ENCODE peak calls at places on chromosome 9, in five cellular contexts. One of them, this sample, is unnamed.

GRCh38 chr9:131690950-131691573 is 48.8 kb downstream of the RAPGEF1 start:
- DNase-seq in GM12864: no peak
- DNase-seq in neural progenitor cell: no peak
- DNase-seq in endothelial cell: no peak
- DNase-seq in lower lobe of right lung: no peak
- DNase-seq in this sample: no peak

GRCh38 chr9:6783753-6784152 is 26.0 kb downstream of the KDM4C start:
- DNase-seq in GM12864: no peak
- DNase-seq in neural progenitor cell: no peak
- DNase-seq in endothelial cell: no peak
- DNase-seq in lower lobe of right lung: no peak
- DNase-seq in this sample: no peak

GRCh38 chr9:7368410-7369292 is 430.9 kb downstream of the DMAC1 start:
- DNase-seq in GM12864: no peak
- DNase-seq in neural progenitor cell: no peak
- DNase-seq in endothelial cell: no peak
- DNase-seq in lower lobe of right lung: no peak
- DNase-seq in this sample: no peak

GRCh38 chr9:106560540-106560939 is 302.4 kb upstream of the ZNF462 start:
- DNase-seq in GM12864: no peak
- DNase-seq in neural progenitor cell: no peak
- DNase-seq in endothelial cell: no peak
- DNase-seq in lower lobe of right lung: no peak
- DNase-seq in this sample: no peak

GRCh38 chr9:122900791-122901190 is 4.4 kb downstream of the RC3H2 start:
- DNase-seq in GM12864: no peak
- DNase-seq in neural progenitor cell: no peak
- DNase-seq in endothelial cell: no peak
- DNase-seq in lower lobe of right lung: no peak
- DNase-seq in this sample: peak; percentile 32

GRCh38 chr9:2343756-2344155 is 277.8 kb upstream of the VLDLR start:
- DNase-seq in GM12864: no peak
- DNase-seq in neural progenitor cell: no peak
- DNase-seq in endothelial cell: no peak
- DNase-seq in lower lobe of right lung: no peak
- DNase-seq in this sample: no peak

GRCh38 chr9:89439571-89439970 is 58.3 kb downstream of the SEMA4D start:
- DNase-seq in GM12864: no peak
- DNase-seq in neural progenitor cell: no peak
- DNase-seq in endothelial cell: no peak
- DNase-seq in lower lobe of right lung: no peak
- DNase-seq in this sample: peak; percentile 70

GRCh38 chr9:119157196-119157595 is 212.0 kb downstream of the BRINP1 start:
- DNase-seq in GM12864: no peak
- DNase-seq in neural progenitor cell: no peak
- DNase-seq in endothelial cell: no peak
- DNase-seq in lower lobe of right lung: no peak
- DNase-seq in this sample: no peak

GRCh38 chr9:34555002-34555348 is 32.2 kb upstream of the ENHO start:
- DNase-seq in GM12864: no peak
- DNase-seq in neural progenitor cell: peak; percentile 44
- DNase-seq in endothelial cell: no peak
- DNase-seq in lower lobe of right lung: no peak
- DNase-seq in this sample: no peak

GRCh38 chr9:98108540-98109031 is 10.4 kb downstream of the TRIM14 start:
- DNase-seq in GM12864: peak; percentile 77
- DNase-seq in neural progenitor cell: no peak
- DNase-seq in endothelial cell: no peak
- DNase-seq in lower lobe of right lung: no peak
- DNase-seq in this sample: peak; percentile 50

GRCh38 chr9:130090915-130091314 is 37.2 kb downstream of the GPR107 start:
- DNase-seq in GM12864: no peak
- DNase-seq in neural progenitor cell: no peak
- DNase-seq in endothelial cell: no peak
- DNase-seq in lower lobe of right lung: no peak
- DNase-seq in this sample: no peak

GRCh38 chr9:78745996-78746395 is 449.1 kb downstream of the PSAT1 start:
- DNase-seq in GM12864: no peak
- DNase-seq in neural progenitor cell: no peak
- DNase-seq in endothelial cell: no peak
- DNase-seq in lower lobe of right lung: no peak
- DNase-seq in this sample: no peak

DNA sequence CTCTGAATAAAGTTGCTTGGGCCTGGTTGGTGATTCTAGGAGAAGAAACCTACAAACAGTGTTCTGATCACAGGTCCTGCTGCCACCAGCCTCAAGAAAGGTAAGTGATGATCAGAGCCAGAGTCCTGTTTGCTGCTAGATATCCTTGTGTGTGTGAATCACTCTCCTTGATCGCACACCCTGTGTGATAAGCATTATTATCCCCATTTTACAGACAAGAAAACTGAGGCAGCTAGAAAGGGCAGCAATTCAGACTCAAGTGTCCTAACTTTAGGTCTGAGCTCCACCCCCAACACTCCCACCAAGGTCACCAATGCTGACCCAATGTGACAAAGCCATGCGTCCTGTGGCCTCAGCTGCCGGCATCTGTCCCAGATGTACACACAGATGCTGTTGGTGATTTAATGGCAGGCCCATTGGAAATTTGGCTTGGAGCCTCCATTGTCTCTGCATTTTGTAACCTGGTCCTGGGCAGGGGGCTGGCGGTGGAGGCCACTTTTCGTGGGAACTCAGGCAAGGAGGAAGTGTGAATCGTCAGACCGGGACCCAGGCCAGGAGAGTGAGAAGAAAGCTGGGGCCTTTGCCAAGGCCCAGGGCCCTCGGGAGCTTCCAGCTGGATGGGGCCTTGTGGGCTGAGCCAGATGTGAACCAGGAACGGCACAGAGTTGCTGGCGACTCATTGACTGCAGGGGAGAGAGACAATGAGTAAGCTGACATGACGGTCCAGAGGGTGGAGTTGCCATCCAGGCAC is 29.8 kb upstream of the GGTA1 start:
- DNase-seq in GM12864: no peak
- DNase-seq in neural progenitor cell: no peak
- DNase-seq in endothelial cell: no peak
- DNase-seq in lower lobe of right lung: peak; percentile 79
- DNase-seq in this sample: no peak
- TF ChIP-seq CTCF in GM12864: no peak
- TF ChIP-seq CTCF in neural progenitor cell: no peak
- TF ChIP-seq CTCF in endothelial cell: no peak
- TF ChIP-seq CTCF in lower lobe of right lung: no peak
- TF ChIP-seq CTCF in this sample: no peak

DNA sequence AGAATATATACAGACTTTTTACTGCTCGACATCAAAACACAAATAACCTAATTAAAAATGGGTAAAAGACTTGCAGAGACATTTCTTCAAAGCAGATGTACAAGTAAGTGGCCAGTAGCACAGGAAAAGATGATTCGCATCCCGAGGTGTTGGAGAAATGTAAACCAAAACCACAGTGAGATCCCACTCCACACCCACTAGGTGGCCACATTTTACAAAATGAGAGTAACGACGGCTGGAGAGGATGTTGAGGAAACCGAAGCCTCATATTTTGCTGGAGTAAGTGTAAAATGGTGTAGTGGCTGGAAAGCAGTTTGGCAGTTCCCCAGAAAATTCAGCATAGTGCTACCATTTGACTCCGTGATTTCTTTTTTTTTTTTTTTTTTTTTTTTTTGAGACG is 21.3 kb upstream of the GBGT1 start:
- DNase-seq in GM12864: no peak
- DNase-seq in neural progenitor cell: peak; percentile 59
- DNase-seq in endothelial cell: peak; percentile 33
- DNase-seq in lower lobe of right lung: no peak
- DNase-seq in this sample: peak; percentile 39
- TF ChIP-seq CTCF in GM12864: peak; percentile 59
- TF ChIP-seq CTCF in neural progenitor cell: peak; percentile 56
- TF ChIP-seq CTCF in endothelial cell: peak; percentile 60
- TF ChIP-seq CTCF in lower lobe of right lung: peak; percentile 57
- TF ChIP-seq CTCF in this sample: peak; percentile 30

GRCh38 chr9:95003694-95004451 is 277.4 kb downstream of the AOPEP start:
- DNase-seq in GM12864: no peak
- DNase-seq in neural progenitor cell: peak; percentile 66
- DNase-seq in endothelial cell: peak; percentile 53
- DNase-seq in lower lobe of right lung: peak; percentile 71
- DNase-seq in this sample: peak; percentile 58
- TF ChIP-seq CTCF in GM12864: no peak
- TF ChIP-seq CTCF in neural progenitor cell: no peak
- TF ChIP-seq CTCF in endothelial cell: no peak
- TF ChIP-seq CTCF in lower lobe of right lung: no peak
- TF ChIP-seq CTCF in this sample: no peak

GRCh38 chr9:136742640-136743391 is at the start of gene LCN10:
- DNase-seq in GM12864: no peak
- DNase-seq in neural progenitor cell: peak; percentile 79
- DNase-seq in endothelial cell: peak; percentile 51
- DNase-seq in lower lobe of right lung: no peak
- DNase-seq in this sample: no peak

GRCh38 chr9:136740491-136740890 is 2.2 kb downstream of the LCN10 start:
- DNase-seq in GM12864: no peak
- DNase-seq in neural progenitor cell: no peak
- DNase-seq in endothelial cell: no peak
- DNase-seq in lower lobe of right lung: no peak
- DNase-seq in this sample: no peak

GRCh38 chr9:136743639-136744211 is 985 bp upstream of the LCN10 start:
- DNase-seq in GM12864: no peak
- DNase-seq in neural progenitor cell: peak; percentile 1
- DNase-seq in endothelial cell: no peak
- DNase-seq in lower lobe of right lung: no peak
- DNase-seq in this sample: no peak

GRCh38 chr9:136740971-136741884 is 1.5 kb downstream of the LCN10 start:
- DNase-seq in GM12864: no peak
- DNase-seq in neural progenitor cell: no peak
- DNase-seq in endothelial cell: no peak
- DNase-seq in lower lobe of right lung: no peak
- DNase-seq in this sample: peak; percentile 64

GRCh38 chr9:136741885-136742568 is 713 bp downstream of the LCN10 start:
- DNase-seq in GM12864: no peak
- DNase-seq in neural progenitor cell: peak; percentile 16
- DNase-seq in endothelial cell: no peak
- DNase-seq in lower lobe of right lung: no peak
- DNase-seq in this sample: peak; percentile 88
- TF ChIP-seq CTCF in GM12864: no peak
- TF ChIP-seq CTCF in neural progenitor cell: no peak
- TF ChIP-seq CTCF in endothelial cell: no peak
- TF ChIP-seq CTCF in lower lobe of right lung: no peak
- TF ChIP-seq CTCF in this sample: no peak

GRCh38 chr9:116589392-116590354 is 97.4 kb upstream of the TRIM32 start:
- DNase-seq in GM12864: peak; percentile 35
- DNase-seq in neural progenitor cell: peak; percentile 65
- DNase-seq in endothelial cell: peak; percentile 41
- DNase-seq in lower lobe of right lung: no peak
- DNase-seq in this sample: peak; percentile 44
- TF ChIP-seq CTCF in GM12864: peak; percentile 71
- TF ChIP-seq CTCF in neural progenitor cell: peak; percentile 81
- TF ChIP-seq CTCF in endothelial cell: peak; percentile 87
- TF ChIP-seq CTCF in lower lobe of right lung: peak; percentile 23
- TF ChIP-seq CTCF in this sample: peak; percentile 20

DNA sequence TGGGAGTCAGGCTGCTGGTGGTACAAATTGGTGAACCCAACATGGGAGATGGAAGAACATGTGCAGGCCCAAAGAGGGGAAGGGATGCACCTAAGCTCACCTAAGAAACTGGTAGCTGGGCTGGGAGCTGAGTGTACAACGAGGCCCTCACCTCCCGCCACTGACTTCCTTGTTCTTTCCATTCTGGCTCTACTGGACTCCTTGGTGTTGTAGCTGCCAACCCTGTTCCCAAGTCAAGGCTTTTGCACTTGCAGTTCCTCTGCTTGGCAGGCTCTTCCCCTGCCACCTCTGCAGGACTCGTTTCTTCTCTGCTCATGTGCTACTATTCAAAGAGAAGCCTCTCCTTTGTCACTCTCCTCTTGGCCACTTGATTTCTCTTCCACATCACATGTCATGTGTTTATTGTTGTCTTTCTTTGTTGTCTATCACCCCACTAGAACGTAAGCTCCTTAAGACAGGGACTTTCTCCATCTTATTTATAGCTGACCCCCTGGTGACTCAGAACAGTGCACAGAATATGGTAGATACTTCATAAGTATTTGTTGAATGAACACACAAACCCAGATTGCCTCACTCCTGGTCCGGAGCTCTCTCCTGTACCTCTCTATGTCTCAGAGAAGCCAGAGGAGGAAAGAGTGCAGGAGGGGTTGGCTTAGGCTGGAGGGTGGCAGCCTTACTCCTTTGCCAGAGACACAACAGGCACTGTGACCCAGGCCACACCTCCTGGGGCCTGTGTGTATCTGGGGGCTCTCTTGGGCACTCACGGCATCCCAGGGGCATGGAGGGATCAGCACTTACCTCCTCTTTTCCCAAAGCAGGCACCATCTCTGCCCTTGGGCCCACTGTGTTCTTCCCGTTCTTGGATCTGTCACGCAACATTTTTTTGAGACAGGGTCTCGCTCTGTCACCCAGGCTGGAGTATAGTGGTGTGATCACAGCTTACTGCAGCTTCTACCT is 5.2 kb upstream of the SPINK4 start:
- DNase-seq in GM12864: no peak
- DNase-seq in neural progenitor cell: no peak
- DNase-seq in endothelial cell: no peak
- DNase-seq in lower lobe of right lung: no peak
- DNase-seq in this sample: no peak
- TF ChIP-seq CTCF in GM12864: no peak
- TF ChIP-seq CTCF in neural progenitor cell: no peak
- TF ChIP-seq CTCF in endothelial cell: no peak
- TF ChIP-seq CTCF in lower lobe of right lung: no peak
- TF ChIP-seq CTCF in this sample: no peak

GRCh38 chr9:1024112-1024511 is 26.0 kb upstream of the DMRT2 start:
- DNase-seq in GM12864: no peak
- DNase-seq in neural progenitor cell: no peak
- DNase-seq in endothelial cell: no peak
- DNase-seq in lower lobe of right lung: no peak
- DNase-seq in this sample: no peak

GRCh38 chr9:1013018-1013417 is 36.6 kb downstream of the DMRT3 start:
- DNase-seq in GM12864: no peak
- DNase-seq in neural progenitor cell: no peak
- DNase-seq in endothelial cell: no peak
- DNase-seq in lower lobe of right lung: no peak
- DNase-seq in this sample: no peak

GRCh38 chr9:1018121-1018520 is 32.0 kb upstream of the DMRT2 start:
- DNase-seq in GM12864: no peak
- DNase-seq in neural progenitor cell: no peak
- DNase-seq in endothelial cell: peak; percentile 58
- DNase-seq in lower lobe of right lung: no peak
- DNase-seq in this sample: peak; percentile 20
- TF ChIP-seq CTCF in GM12864: peak; percentile 18
- TF ChIP-seq CTCF in neural progenitor cell: no peak
- TF ChIP-seq CTCF in endothelial cell: peak; percentile 33
- TF ChIP-seq CTCF in lower lobe of right lung: peak; percentile 30
- TF ChIP-seq CTCF in this sample: peak; percentile 29